ENCODE peak calls at places on chromosome 7, in six cellular contexts. V, M, N, U, P and R are unnamed samples. For H3K4me1 and H3K9me3, the result is how much of the 10 kb centered on the place peaks cover.

GRCh38 chr7:8249121-8249520 is 12.8 kb downstream of the ICA1 start:
- DNase-seq in P (no peak), V (no peak), U (no peak), N (no peak), M (no peak), R (no peak)

GRCh38 chr7:20301311-20301939 is 29.3 kb upstream of the ITGB8 start:
- DNase-seq in M (no peak), P (peak), N (peak), U (no peak), V (no peak), R (no peak)

GRCh38 chr7:101857358-101857794 is 40.0 kb downstream of the CUX1 start:
- DNase-seq in U (no peak), M (no peak), N (no peak), P (no peak), V (no peak), R (no peak)

GRCh38 chr7:45937301-45937700 is 16.2 kb upstream of the IGFBP3 start:
- DNase-seq in U (no peak), V (no peak), N (no peak), M (no peak), P (peak), R (no peak)

GRCh38 chr7:107890493-107890961 is 456 bp upstream of the DLD start:
- DNase-seq in U (no peak), N (no peak), V (no peak), M (peak), P (no peak), R (no peak)

GRCh38 chr7:82605247-82605864 is 161.8 kb upstream of the CACNA2D1 start:
- DNase-seq in V (no peak), U (peak), M (peak), P (peak), N (peak), R (no peak)

GRCh38 chr7:54242776-54243175 is 299.4 kb upstream of the VSTM2A start:
- DNase-seq in M (no peak), P (no peak), U (no peak), N (no peak), V (no peak), R (no peak)

GRCh38 chr7:17680943-17681351 is 259.3 kb downstream of the SNX13 start:
- DNase-seq in U (no peak), P (peak), N (peak), M (no peak), V (no peak), R (no peak)

GRCh38 chr7:47380325-47381131 is 201.4 kb downstream of the TNS3 start:
- DNase-seq in N (peak), P (no peak), M (peak), V (no peak), U (no peak), R (no peak)

GRCh38 chr7:25207887-25208286 is 20.4 kb downstream of the NPVF start:
- DNase-seq in V (no peak), P (no peak), U (no peak), M (no peak), N (no peak), R (no peak)

GRCh38 chr7:20331912-20332317 is 1.2 kb downstream of the ITGB8 start:
- DNase-seq in P (no peak), V (no peak), M (no peak), N (no peak), U (no peak), R (no peak)

GRCh38 chr7:104643587-104644217 is 315.3 kb downstream of the LHFPL3 start:
- DNase-seq in M (no peak), P (peak), U (peak), N (no peak), V (no peak), R (no peak)

GRCh38 chr7:42080831-42081230 is 156.2 kb downstream of the GLI3 start:
- DNase-seq in V (no peak), M (no peak), P (no peak), U (no peak), N (peak), R (no peak)

GRCh38 chr7:28988818-28989595 is 30.9 kb upstream of the TRIL start:
- DNase-seq in N (peak), U (no peak), M (peak), P (peak), V (no peak), R (no peak)

GRCh38 chr7:48718731-48719387 is 205.5 kb upstream of the CDC14C start:
- DNase-seq in M (no peak), P (peak), N (no peak), U (no peak), V (no peak), R (no peak)

GRCh38 chr7:153457796-153458195 is 594.4 kb upstream of the DPP6 start:
- DNase-seq in V (no peak), N (no peak), M (no peak), P (no peak), U (no peak), R (no peak)

GRCh38 chr7:126605056-126605455 is 647.7 kb downstream of the GRM8 start:
- DNase-seq in V (no peak), U (no peak), P (no peak), N (no peak), M (no peak), R (no peak)

DNA sequence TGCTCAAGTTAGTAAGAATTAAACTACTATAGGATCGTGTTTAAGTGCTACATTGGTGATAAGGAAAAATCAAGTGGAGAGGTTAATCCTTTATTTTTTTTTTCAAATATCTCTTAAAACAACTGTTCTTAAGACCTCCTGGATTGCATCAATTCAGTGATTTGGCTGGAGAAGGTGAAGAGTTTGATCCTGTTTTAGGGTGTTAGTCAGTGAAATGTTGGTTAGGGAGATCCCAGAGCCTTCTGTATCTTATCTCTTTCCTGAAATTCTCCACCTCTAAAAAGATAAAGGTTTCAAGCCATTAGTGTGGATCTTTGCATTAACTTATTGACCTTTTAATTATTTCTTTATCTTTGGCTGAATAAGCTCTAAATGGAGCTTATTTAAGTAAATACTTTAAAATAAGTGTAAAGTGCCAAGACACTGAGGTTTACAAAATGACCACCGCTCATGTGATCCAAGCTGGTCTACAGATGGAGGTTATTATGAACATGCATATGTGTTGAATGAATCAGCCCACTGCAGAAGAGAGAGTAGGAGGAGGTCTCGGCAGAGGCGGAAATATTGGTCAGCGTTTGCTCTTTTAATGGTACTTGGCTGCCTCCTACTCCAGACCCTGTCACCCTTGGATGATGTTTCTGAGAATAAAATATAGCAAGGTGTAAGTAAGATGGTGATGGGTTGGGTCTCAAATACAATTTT is 51.8 kb upstream of the BMPER start:
- DNase-seq in U (no peak), P (peak), M (no peak), N (peak), V (no peak), R (no peak)
- H3K27ac ChIP-seq in U (no peak), P (peak), M (no peak), N (no peak), V (no peak), R (no peak)

DNA sequence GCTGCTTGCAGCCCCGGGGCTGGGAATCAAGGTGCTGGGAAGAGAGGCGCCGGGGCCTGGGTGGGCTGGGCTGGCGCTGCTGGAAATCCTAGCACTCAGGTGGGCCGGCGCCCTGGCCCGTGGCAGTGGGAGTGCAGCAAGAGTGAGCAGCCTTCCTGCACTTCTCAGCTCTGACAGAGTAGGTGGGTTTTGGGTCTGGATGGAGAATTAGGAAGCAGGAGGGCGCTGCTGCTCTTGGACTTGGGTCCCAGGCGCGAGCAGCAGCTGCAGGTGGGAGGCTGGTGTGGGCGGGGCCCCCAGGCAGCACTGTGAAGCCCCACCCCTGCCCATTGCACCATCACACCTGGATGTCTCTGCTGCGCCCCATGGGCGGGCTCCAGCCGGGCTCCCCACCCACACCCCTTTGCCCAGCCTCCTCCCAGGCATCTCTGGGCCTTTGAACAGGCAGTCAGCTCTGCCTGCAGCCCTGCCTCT is 6.0 kb downstream of the BRI3 start:
- DNase-seq in N (no peak), V (no peak), U (no peak), P (no peak), M (no peak), R (no peak)
- H3K4me1 ChIP-seq in N (under half), V (under half), U (under half), P (under half), M (half or more), R (under half)

GRCh38 chr7:123729217-123729578 is 19.6 kb downstream of the WASL start:
- DNase-seq in P (no peak), U (no peak), V (no peak), M (no peak), N (no peak), R (no peak)

GRCh38 chr7:123727071-123727837 is 21.5 kb downstream of the WASL start:
- DNase-seq in V (no peak), N (peak), M (no peak), P (peak), U (no peak), R (no peak)

GRCh38 chr7:123734498-123734897 is 14.3 kb downstream of the WASL start:
- DNase-seq in N (no peak), V (no peak), M (no peak), P (no peak), U (no peak), R (no peak)

GRCh38 chr7:123735539-123735938 is 13.3 kb downstream of the WASL start:
- DNase-seq in P (no peak), N (no peak), M (no peak), V (no peak), U (no peak), R (no peak)

GRCh38 chr7:123732413-123733091 is 16.3 kb downstream of the WASL start:
- DNase-seq in P (no peak), V (no peak), M (no peak), U (no peak), N (no peak), R (no peak)
- H3K9me3 ChIP-seq in P (under half), V (under half), M (under half), U (under half), N (under half), R (under half)

DNA sequence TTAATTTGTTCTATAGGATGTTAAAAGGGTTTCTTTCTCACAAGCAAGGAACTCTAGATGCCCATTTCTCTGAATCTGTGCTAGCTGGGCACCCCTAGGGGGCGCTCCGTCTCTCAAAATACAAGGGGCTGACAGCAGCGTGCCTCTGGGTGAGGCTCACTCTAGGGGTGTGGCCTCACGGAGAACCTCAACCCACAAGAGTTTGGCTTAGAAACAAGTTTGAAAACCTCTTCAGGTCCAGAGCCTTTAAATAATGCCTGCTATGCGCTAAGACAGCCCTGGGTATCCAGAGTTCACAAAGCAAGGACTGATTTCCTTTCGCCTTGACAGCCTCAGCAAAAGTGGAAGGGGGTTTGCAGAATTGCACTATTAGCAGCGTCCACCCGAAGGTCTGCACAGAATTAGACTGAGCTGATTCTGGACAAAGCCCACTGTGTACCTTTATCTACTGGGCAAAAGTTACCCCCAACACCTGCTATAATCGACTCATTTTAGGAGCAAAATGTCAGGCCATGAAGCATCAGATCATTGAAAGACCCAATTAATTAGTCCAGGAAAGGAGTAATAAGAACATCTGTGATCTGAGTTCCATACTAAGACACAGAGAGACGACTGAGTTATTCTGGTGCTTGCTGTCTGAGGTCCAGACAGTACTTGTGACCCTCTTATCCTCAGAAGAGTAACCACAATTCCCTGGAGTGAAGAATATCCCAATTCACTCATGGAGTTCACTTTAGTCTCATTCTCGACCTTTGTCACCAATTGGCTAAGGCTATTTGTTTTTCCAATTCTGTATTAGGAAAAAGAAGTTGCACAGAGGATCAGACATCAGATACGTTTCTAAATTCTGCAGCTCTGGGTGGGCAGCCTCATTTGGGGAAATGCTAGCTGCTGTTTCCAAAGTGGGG is 574 bp upstream of the CPED1 start:
- DNase-seq in V (peak), P (peak), U (peak), N (peak), M (peak), R (peak)
- H3K27ac ChIP-seq in V (peak), P (peak), U (no peak), N (peak), M (peak), R (peak)

DNA sequence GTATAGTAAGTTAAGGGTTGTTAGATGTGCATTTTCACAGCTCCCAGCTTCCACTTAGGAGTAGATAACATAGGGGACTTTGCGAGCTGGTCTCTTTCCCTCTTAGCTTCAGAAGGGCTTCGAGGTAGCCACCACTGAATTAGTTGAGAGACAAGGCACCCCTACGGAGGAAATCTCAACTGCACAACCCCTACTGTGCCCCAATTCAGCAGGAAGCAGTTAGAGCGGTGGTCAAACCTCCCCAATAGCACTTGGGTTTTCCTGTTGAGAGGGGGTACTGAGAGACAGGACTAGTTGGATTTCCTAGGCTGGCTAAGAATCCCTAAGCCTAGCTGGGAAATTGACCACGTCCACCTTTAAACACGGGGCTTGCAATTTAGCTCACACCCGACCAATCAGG is 1.1 kb upstream of the HERPUD2 start:
- DNase-seq in N (no peak), M (no peak), V (no peak), P (no peak), U (no peak), R (no peak)
- H3K4me1 ChIP-seq in N (under half), M (under half), V (under half), P (half or more), U (under half), R (under half)

DNA sequence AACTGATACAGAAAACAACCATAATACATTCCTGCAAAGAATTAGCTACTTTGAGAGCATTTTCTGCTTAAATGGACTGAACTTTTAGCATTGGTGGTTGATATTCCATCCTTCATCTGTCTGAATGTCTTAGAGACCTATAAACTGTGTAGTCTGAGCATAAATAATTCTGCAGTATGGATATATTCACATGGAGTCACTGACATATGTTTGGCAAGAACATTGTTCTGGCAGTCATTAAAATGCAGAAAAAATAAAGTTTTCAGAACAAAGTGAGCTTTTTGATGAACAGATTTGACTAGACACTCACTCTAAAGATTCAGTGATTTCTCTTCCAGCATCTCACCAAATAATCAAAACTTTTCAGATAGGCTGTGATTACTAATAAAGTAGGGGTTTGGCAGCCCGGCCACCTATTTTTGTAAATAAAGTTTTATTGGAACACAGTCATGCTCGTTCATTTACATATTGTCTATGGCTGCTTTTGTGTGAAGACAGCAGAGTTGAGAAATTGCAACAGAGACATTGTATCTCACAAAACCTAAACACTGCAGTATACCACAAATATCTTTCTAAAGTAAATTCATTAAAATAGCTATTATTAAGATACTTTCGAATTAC is 44.1 kb upstream of the RAPGEF5 start:
- DNase-seq in P (no peak), U (no peak), N (no peak), V (no peak), M (no peak), R (no peak)
- H3K9me3 ChIP-seq in P (under half), U (under half), N (under half), V (under half), M (under half), R (under half)

GRCh38 chr7:22724861-22725260 is 2.1 kb upstream of the IL6 start:
- DNase-seq in V (no peak), P (no peak), N (no peak), M (no peak), U (no peak), R (no peak)

GRCh38 chr7:22723171-22723601 is 3.8 kb upstream of the IL6 start:
- DNase-seq in U (no peak), V (peak), N (peak), M (peak), P (peak), R (no peak)

GRCh38 chr7:22725585-22725984 is 1.4 kb upstream of the IL6 start:
- DNase-seq in U (no peak), N (peak), M (no peak), P (peak), V (no peak), R (no peak)

GRCh38 chr7:22722596-22722995 is 4.4 kb upstream of the IL6 start:
- DNase-seq in M (no peak), U (no peak), N (no peak), V (no peak), P (no peak), R (no peak)

DNA sequence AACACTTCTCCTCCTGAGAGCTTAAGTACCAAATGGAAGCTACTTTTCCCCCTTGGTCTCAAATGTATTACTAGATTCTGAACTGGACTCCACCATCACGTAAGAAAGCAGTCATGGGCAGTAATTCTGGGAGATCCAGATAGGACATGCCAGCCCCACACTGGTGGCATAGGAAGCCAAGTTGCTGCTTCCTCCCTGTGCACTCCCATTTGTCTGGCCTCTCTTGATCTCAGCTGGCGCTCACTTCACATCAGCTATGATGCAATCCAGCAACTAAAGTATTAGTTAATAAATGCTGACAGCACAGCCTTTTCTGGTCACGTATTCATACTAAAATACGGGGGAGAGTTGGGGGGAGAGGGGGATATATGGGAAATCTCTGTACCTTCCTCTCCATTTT is 3.4 kb upstream of the IL6 start:
- DNase-seq in V (no peak), P (peak), N (no peak), U (no peak), M (peak), R (no peak)
- H3K27ac ChIP-seq in V (no peak), P (peak), N (peak), U (no peak), M (peak), R (no peak)

GRCh38 chr7:30963842-30964241 is at the start of gene GHRHR:
- DNase-seq in P (no peak), V (no peak), M (no peak), U (no peak), N (no peak), R (no peak)
- H3K4me1 ChIP-seq in P (under half), V (under half), M (under half), U (under half), N (under half), R (under half)